ENCODE peak calls at places on chromosomes 4 and X, in six cellular contexts. One of them, this sample, is unnamed.
A peak's percentile ranks its signal among the peaks of the same experiment; 100 is the strongest.

GRCh38 chrX:37802028-37802427 is 22.2 kb downstream of the CYBB start:
- DNase-seq in H1: no peak
- DNase-seq in IMR-90: no peak
- DNase-seq in mesendoderm: no peak
- DNase-seq in H9: no peak
- DNase-seq in neuronal stem cell: no peak
- DNase-seq in this sample: no peak

GRCh38 chr4:1406416-1406945 is at the start of gene NKX1-1:
- DNase-seq in neuronal stem cell: no peak
- DNase-seq in mesendoderm: no peak
- DNase-seq in H9: peak; percentile 44
- DNase-seq in IMR-90: no peak
- DNase-seq in H1: no peak
- DNase-seq in this sample: no peak

GRCh38 chrX:121642415-121642814 is 595.0 kb downstream of the GLUD2 start:
- DNase-seq in neuronal stem cell: no peak
- DNase-seq in H9: no peak
- DNase-seq in mesendoderm: no peak
- DNase-seq in H1: no peak
- DNase-seq in IMR-90: no peak
- DNase-seq in this sample: no peak

GRCh38 chr4:73661646-73662119 is 41.4 kb upstream of the RASSF6 start:
- DNase-seq in mesendoderm: peak; percentile 11
- DNase-seq in H9: no peak
- DNase-seq in neuronal stem cell: no peak
- DNase-seq in H1: no peak
- DNase-seq in IMR-90: peak; percentile 99
- DNase-seq in this sample: peak; percentile 94

GRCh38 chr4:60122820-60123219 is 1077.3 kb upstream of the ADGRL3 start:
- DNase-seq in IMR-90: no peak
- DNase-seq in mesendoderm: no peak
- DNase-seq in neuronal stem cell: no peak
- DNase-seq in H9: no peak
- DNase-seq in H1: no peak
- DNase-seq in this sample: no peak

GRCh38 chr4:37244583-37245390 is at the start of gene NWD2:
- DNase-seq in H1: no peak
- DNase-seq in neuronal stem cell: peak; percentile 51
- DNase-seq in mesendoderm: peak; percentile 44
- DNase-seq in IMR-90: no peak
- DNase-seq in H9: peak; percentile 44
- DNase-seq in this sample: peak; percentile 8

GRCh38 chr4:54942735-54943134 is 182.7 kb downstream of the KDR start:
- DNase-seq in neuronal stem cell: no peak
- DNase-seq in H1: no peak
- DNase-seq in mesendoderm: no peak
- DNase-seq in H9: no peak
- DNase-seq in IMR-90: no peak
- DNase-seq in this sample: no peak

GRCh38 chr4:45324381-45325111 is 598.2 kb upstream of the GNPDA2 start:
- DNase-seq in mesendoderm: no peak
- DNase-seq in H1: no peak
- DNase-seq in neuronal stem cell: no peak
- DNase-seq in IMR-90: no peak
- DNase-seq in H9: no peak
- DNase-seq in this sample: no peak

GRCh38 chr4:39976141-39976944 is 1.4 kb downstream of the PDS5A start:
- DNase-seq in neuronal stem cell: peak; percentile 80
- DNase-seq in H1: peak; percentile 71
- DNase-seq in H9: peak; percentile 82
- DNase-seq in mesendoderm: peak; percentile 95
- DNase-seq in IMR-90: peak; percentile 82
- DNase-seq in this sample: peak; percentile 89

GRCh38 chrX:13377537-13377936 is 57.7 kb upstream of the ATXN3L start:
- DNase-seq in IMR-90: peak; percentile 95
- DNase-seq in mesendoderm: no peak
- DNase-seq in neuronal stem cell: no peak
- DNase-seq in H1: no peak
- DNase-seq in H9: no peak
- DNase-seq in this sample: peak; percentile 58

GRCh38 chrX:105975382-105975781 is 63.1 kb downstream of the SERPINA7 start:
- DNase-seq in IMR-90: peak; percentile 1
- DNase-seq in H9: no peak
- DNase-seq in H1: no peak
- DNase-seq in mesendoderm: peak; percentile 22
- DNase-seq in neuronal stem cell: peak; percentile 1
- DNase-seq in this sample: peak; percentile 22

GRCh38 chr4:10783351-10783750 is 98.8 kb upstream of the CLNK start:
- DNase-seq in H1: no peak
- DNase-seq in IMR-90: peak; percentile 86
- DNase-seq in H9: no peak
- DNase-seq in neuronal stem cell: no peak
- DNase-seq in mesendoderm: no peak
- DNase-seq in this sample: peak; percentile 80

GRCh38 chr4:8377103-8378075 is 63.1 kb downstream of the ACOX3 start:
- DNase-seq in H1: no peak
- DNase-seq in neuronal stem cell: no peak
- DNase-seq in H9: no peak
- DNase-seq in mesendoderm: no peak
- DNase-seq in IMR-90: no peak
- DNase-seq in this sample: no peak

GRCh38 chr4:80434238-80434637 is 98.7 kb downstream of the CFAP299 start:
- DNase-seq in mesendoderm: no peak
- DNase-seq in neuronal stem cell: no peak
- DNase-seq in IMR-90: peak; percentile 95
- DNase-seq in H1: no peak
- DNase-seq in H9: no peak
- DNase-seq in this sample: no peak

GRCh38 chrX:106177106-106177981 is 9.2 kb downstream of the PWWP3B start:
- DNase-seq in H9: peak; percentile 79
- DNase-seq in mesendoderm: peak; percentile 83
- DNase-seq in IMR-90: no peak
- DNase-seq in neuronal stem cell: peak; percentile 50
- DNase-seq in H1: peak; percentile 33
- DNase-seq in this sample: peak; percentile 46

GRCh38 chr4:141121768-141122415 is 11.4 kb downstream of the RNF150 start:
- DNase-seq in mesendoderm: peak; percentile 50
- DNase-seq in H9: no peak
- DNase-seq in IMR-90: no peak
- DNase-seq in neuronal stem cell: no peak
- DNase-seq in H1: no peak
- DNase-seq in this sample: no peak

GRCh38 chr4:26525751-26526150 is 35.5 kb upstream of the CCKAR start:
- DNase-seq in neuronal stem cell: no peak
- DNase-seq in mesendoderm: no peak
- DNase-seq in H1: no peak
- DNase-seq in IMR-90: peak; percentile 41
- DNase-seq in H9: no peak
- DNase-seq in this sample: no peak

GRCh38 chr4:155906554-155907247 is 3.2 kb downstream of the TDO2 start:
- DNase-seq in H1: no peak
- DNase-seq in mesendoderm: no peak
- DNase-seq in H9: no peak
- DNase-seq in neuronal stem cell: no peak
- DNase-seq in IMR-90: peak; percentile 99
- DNase-seq in this sample: peak; percentile 95

GRCh38 chr4:143384381-143384994 is 47.8 kb downstream of the GAB1 start:
- DNase-seq in H9: no peak
- DNase-seq in IMR-90: peak; percentile 47
- DNase-seq in H1: no peak
- DNase-seq in neuronal stem cell: no peak
- DNase-seq in mesendoderm: no peak
- DNase-seq in this sample: peak; percentile 14

GRCh38 chr4:122539861-122540465 is 80.9 kb downstream of the IL21 start:
- DNase-seq in H9: no peak
- DNase-seq in mesendoderm: no peak
- DNase-seq in H1: no peak
- DNase-seq in IMR-90: peak; percentile 19
- DNase-seq in neuronal stem cell: no peak
- DNase-seq in this sample: no peak

GRCh38 chr4:6474053-6474568 is 1.7 kb upstream of the PPP2R2C start:
- DNase-seq in H1: no peak
- DNase-seq in IMR-90: no peak
- DNase-seq in H9: peak; percentile 62
- DNase-seq in neuronal stem cell: no peak
- DNase-seq in mesendoderm: peak; percentile 69
- DNase-seq in this sample: no peak

GRCh38 chr4:6472008-6472386 is 417 bp downstream of the PPP2R2C start:
- DNase-seq in H9: peak; percentile 28
- DNase-seq in mesendoderm: no peak
- DNase-seq in H1: no peak
- DNase-seq in IMR-90: no peak
- DNase-seq in neuronal stem cell: no peak
- DNase-seq in this sample: no peak

GRCh38 chr4:6471303-6472007 is 959 bp downstream of the PPP2R2C start:
- DNase-seq in H9: peak; percentile 41
- DNase-seq in H1: no peak
- DNase-seq in mesendoderm: no peak
- DNase-seq in IMR-90: no peak
- DNase-seq in neuronal stem cell: no peak
- DNase-seq in this sample: peak; percentile 6

GRCh38 chr4:6473264-6474052 is 1.0 kb upstream of the PPP2R2C start:
- DNase-seq in IMR-90: no peak
- DNase-seq in neuronal stem cell: no peak
- DNase-seq in H9: peak; percentile 32
- DNase-seq in H1: no peak
- DNase-seq in mesendoderm: no peak
- DNase-seq in this sample: no peak

DNA sequence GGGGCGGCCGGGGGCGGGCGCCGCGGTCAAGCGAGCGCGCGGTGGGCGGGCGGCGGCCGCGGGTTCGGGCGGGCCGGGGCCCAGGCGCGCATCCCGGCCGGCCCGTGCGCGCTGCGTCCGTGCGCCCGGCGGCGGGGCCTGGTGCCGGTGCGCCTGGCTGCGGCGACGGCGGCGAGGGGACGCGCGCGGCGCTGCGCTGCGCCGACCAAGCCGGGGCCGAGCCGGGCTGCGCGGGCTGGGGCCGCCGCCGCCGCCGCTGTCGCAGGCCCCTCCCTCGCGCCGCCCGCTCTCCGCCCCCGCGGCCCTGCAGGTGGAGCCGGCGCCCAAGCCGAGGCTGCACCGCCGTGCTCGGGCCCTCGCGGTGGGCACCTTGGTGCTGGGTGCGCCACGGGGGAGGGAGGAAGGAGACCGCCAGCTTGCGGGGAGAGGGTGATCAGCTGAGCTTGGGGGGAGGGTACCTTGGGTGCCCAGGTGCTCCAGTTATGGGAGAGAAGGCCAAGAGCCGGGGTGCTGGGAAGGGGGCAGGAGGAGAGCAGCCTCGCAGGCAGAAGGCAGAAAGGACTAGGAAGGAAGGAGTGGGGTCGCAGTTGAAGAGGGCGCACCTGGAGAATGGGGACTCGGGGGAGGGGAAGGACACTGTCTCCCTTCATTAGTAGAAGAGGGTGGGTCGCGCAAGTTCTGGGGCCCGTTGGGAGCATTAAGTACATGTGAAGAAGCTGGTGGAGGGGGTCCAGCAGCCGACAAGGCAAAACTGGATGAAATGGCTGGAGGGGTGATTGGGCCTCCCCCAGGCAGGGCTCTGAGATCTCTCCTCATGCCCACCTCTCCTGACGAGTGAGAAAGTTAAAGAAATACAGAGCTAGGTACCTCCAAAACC is at the start of gene PPP2R2C:
- DNase-seq in IMR-90: no peak
- DNase-seq in H9: peak; percentile 42
- DNase-seq in H1: no peak
- DNase-seq in neuronal stem cell: peak; percentile 33
- DNase-seq in mesendoderm: peak; percentile 38
- DNase-seq in this sample: no peak
- H4K8ac ChIP-seq in IMR-90: no peak within 1 kb of the TSS
- H4K8ac ChIP-seq in H9: no peak within 1 kb of the TSS
- H4K8ac ChIP-seq in H1: peak within 1 kb of the TSS; percentile 71
- H4K8ac ChIP-seq in neuronal stem cell: no peak within 1 kb of the TSS
- H4K8ac ChIP-seq in mesendoderm: no peak within 1 kb of the TSS
- H4K8ac ChIP-seq in this sample: no peak within 1 kb of the TSS

GRCh38 chr4:151690164-151690856 is 70.5 kb downstream of the GATB start:
- DNase-seq in mesendoderm: no peak
- DNase-seq in H9: no peak
- DNase-seq in IMR-90: peak; percentile 74
- DNase-seq in H1: no peak
- DNase-seq in neuronal stem cell: no peak
- DNase-seq in this sample: peak; percentile 54
- H4K8ac ChIP-seq in mesendoderm: no peak overlapping the region
- H4K8ac ChIP-seq in H9: no peak overlapping the region
- H4K8ac ChIP-seq in IMR-90: no peak overlapping the region
- H4K8ac ChIP-seq in H1: no peak overlapping the region
- H4K8ac ChIP-seq in neuronal stem cell: no peak overlapping the region
- H4K8ac ChIP-seq in this sample: no peak overlapping the region

GRCh38 chr4:145937990-145938611 is 522 bp downstream of the ZNF827 start:
- DNase-seq in H9: no peak
- DNase-seq in neuronal stem cell: peak; percentile 36
- DNase-seq in H1: no peak
- DNase-seq in IMR-90: peak; percentile 27
- DNase-seq in mesendoderm: peak; percentile 92
- DNase-seq in this sample: peak; percentile 59
- H4K8ac ChIP-seq in H9: no peak overlapping the region
- H4K8ac ChIP-seq in neuronal stem cell: no peak overlapping the region
- H4K8ac ChIP-seq in H1: peak overlapping the region; percentile 57
- H4K8ac ChIP-seq in IMR-90: peak overlapping the region; percentile 87
- H4K8ac ChIP-seq in mesendoderm: peak overlapping the region; percentile 90
- H4K8ac ChIP-seq in this sample: peak overlapping the region; percentile 29

DNA sequence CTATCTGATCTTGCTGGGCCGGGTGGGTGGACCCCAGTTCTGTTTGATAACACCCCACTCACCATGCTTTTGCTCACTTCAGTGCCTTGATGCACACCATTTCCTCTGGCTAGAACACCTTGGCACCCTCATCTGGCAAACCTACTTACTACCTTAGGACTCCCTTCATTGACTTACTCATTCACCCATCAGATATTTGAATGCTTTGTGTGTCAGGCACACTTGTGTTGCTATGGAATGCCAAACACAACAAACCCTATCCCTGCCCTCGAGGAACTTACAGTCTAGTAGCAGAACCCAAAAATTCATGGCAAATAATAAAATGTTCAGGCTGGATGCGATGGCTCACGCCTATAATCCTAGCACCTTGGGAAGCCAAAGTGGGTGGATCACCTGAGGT is 13.9 kb downstream of the CCNG2 start:
- DNase-seq in neuronal stem cell: no peak
- DNase-seq in mesendoderm: peak; percentile 47
- DNase-seq in IMR-90: no peak
- DNase-seq in H1: no peak
- DNase-seq in H9: no peak
- DNase-seq in this sample: no peak
- H4K8ac ChIP-seq in neuronal stem cell: no peak overlapping the region
- H4K8ac ChIP-seq in mesendoderm: no peak overlapping the region
- H4K8ac ChIP-seq in IMR-90: no peak overlapping the region
- H4K8ac ChIP-seq in H1: no peak overlapping the region
- H4K8ac ChIP-seq in H9: no peak overlapping the region
- H4K8ac ChIP-seq in this sample: no peak overlapping the region

GRCh38 chr4:18684932-18685331 is 663.4 kb upstream of the LCORL start:
- DNase-seq in H9: no peak
- DNase-seq in neuronal stem cell: no peak
- DNase-seq in H1: no peak
- DNase-seq in IMR-90: no peak
- DNase-seq in mesendoderm: no peak
- DNase-seq in this sample: no peak
- H4K8ac ChIP-seq in H9: no peak overlapping the region
- H4K8ac ChIP-seq in neuronal stem cell: no peak overlapping the region
- H4K8ac ChIP-seq in H1: no peak overlapping the region
- H4K8ac ChIP-seq in IMR-90: no peak overlapping the region
- H4K8ac ChIP-seq in mesendoderm: no peak overlapping the region
- H4K8ac ChIP-seq in this sample: no peak overlapping the region

This sample was measured in mesenchymal stem cell.